ENCODE peak calls at places on chromosomes 12 and 14, in six cellular contexts. I is tibial nerve, H is ovary, T is A549, X is HepG2, N is upper lobe of left lung. D is an unnamed sample.

GRCh38 chr14:98138666-98139065 is 1133.3 kb downstream of the BCL11B start:
- DNase-seq in H (no peak), N (peak; percentile 30), I (no peak), X (no peak), T (peak; percentile 30), D (no peak)

GRCh38 chr14:72291908-72292688 is 359.9 kb downstream of the RGS6 start:
- DNase-seq in N (no peak), H (no peak), I (no peak), X (peak; percentile 24), T (peak; percentile 35), D (peak; percentile 31)

GRCh38 chr12:123949118-123949774 is 23.4 kb downstream of the CCDC92 start:
- DNase-seq in X (peak; percentile 65), I (no peak), N (no peak), T (no peak), H (no peak), D (no peak)

GRCh38 chr12:82415402-82415801 is 57.1 kb downstream of the METTL25 start:
- DNase-seq in I (no peak), X (no peak), N (no peak), H (no peak), T (peak; percentile 4), D (no peak)

GRCh38 chr12:10361084-10361483 is 28.8 kb downstream of the KLRK1 start:
- DNase-seq in H (no peak), T (no peak), I (no peak), N (no peak), X (no peak), D (no peak)

GRCh38 chr14:104003616-104004015 is 61.3 kb upstream of the RD3L start:
- DNase-seq in I (no peak), T (no peak), N (no peak), H (no peak), X (no peak), D (no peak)

GRCh38 chr12:88418856-88419497 is 161.3 kb downstream of the KITLG start:
- DNase-seq in I (no peak), N (no peak), T (no peak), H (no peak), X (no peak), D (no peak)

GRCh38 chr12:49901026-49901425 is 2.7 kb downstream of the FAIM2 start:
- DNase-seq in T (no peak), N (no peak), H (peak; percentile 10), X (no peak), I (no peak), D (no peak)

GRCh38 chr14:100906420-100906819 is 2.9 kb upstream of the RTL1 start:
- DNase-seq in I (no peak), N (no peak), T (no peak), X (no peak), H (no peak), D (no peak)

GRCh38 chr12:30691122-30691879 is 4.4 kb downstream of the IPO8 start:
- DNase-seq in X (peak; percentile 41), I (no peak), N (no peak), T (peak; percentile 33), H (no peak), D (no peak)

GRCh38 chr12:121009744-121010143 is 6.5 kb downstream of the C12orf43 start:
- DNase-seq in X (peak; percentile 49), I (no peak), N (no peak), T (peak; percentile 81), H (no peak), D (no peak)

GRCh38 chr14:21528381-21529348 is 2.5 kb upstream of the SALL2 start:
- DNase-seq in X (peak; percentile 93), N (no peak), H (no peak), I (no peak), T (no peak), D (no peak)

GRCh38 chr12:116241157-116241772 is 36.2 kb downstream of the MED13L start:
- DNase-seq in X (no peak), T (no peak), I (no peak), H (no peak), N (no peak), D (no peak)

GRCh38 chr14:69443296-69443805 is 41.2 kb upstream of the PLEKHD1 start:
- DNase-seq in X (no peak), T (no peak), H (no peak), I (no peak), N (no peak), D (no peak)

GRCh38 chr14:66709292-66709691 is 201.3 kb downstream of the GPHN start:
- DNase-seq in N (no peak), T (no peak), X (peak; percentile 8), I (no peak), H (no peak), D (no peak)

GRCh38 chr12:28568709-28569108 is 378.5 kb downstream of the CCDC91 start:
- DNase-seq in N (no peak), X (no peak), H (no peak), T (no peak), I (no peak), D (no peak)

GRCh38 chr12:24424376-24424775 is 474.9 kb upstream of the SOX5 start:
- DNase-seq in T (no peak), H (no peak), X (no peak), N (no peak), I (no peak), D (no peak)

GRCh38 chr12:95621725-95622124 is 70.4 kb upstream of the USP44 start:
- DNase-seq in H (no peak), X (no peak), T (no peak), N (no peak), I (no peak), D (no peak)

GRCh38 chr14:93045211-93045674 is 70.5 kb downstream of the ITPK1 start:
- DNase-seq in X (peak; percentile 65), T (no peak), H (no peak), N (no peak), I (no peak), D (no peak)

GRCh38 chr12:56450241-56450640 is 1.0 kb upstream of the TIMELESS start:
- DNase-seq in T (no peak), N (no peak), I (no peak), H (no peak), X (no peak), D (no peak)

GRCh38 chr12:2288471-2288870 is 235.7 kb downstream of the CACNA1C start:
- DNase-seq in N (no peak), X (no peak), T (no peak), I (no peak), H (no peak), D (no peak)

GRCh38 chr12:28265435-28266042 is 75.3 kb downstream of the CCDC91 start:
- DNase-seq in I (no peak), X (no peak), T (no peak), H (no peak), N (no peak), D (no peak)

GRCh38 chr14:91142214-91142668 is 28.4 kb downstream of the DGLUCY start:
- DNase-seq in T (no peak), H (no peak), X (no peak), I (no peak), N (no peak), D (peak; percentile 80)

GRCh38 chr12:122139266-122139665 is 34.8 kb downstream of the IL31 start:
- DNase-seq in N (no peak), I (no peak), X (no peak), H (no peak), T (no peak), D (no peak)
- TF ChIP-seq EP300 in N (no peak), I (no peak), X (no peak), H (no peak), T (no peak), D (no peak)

DNA sequence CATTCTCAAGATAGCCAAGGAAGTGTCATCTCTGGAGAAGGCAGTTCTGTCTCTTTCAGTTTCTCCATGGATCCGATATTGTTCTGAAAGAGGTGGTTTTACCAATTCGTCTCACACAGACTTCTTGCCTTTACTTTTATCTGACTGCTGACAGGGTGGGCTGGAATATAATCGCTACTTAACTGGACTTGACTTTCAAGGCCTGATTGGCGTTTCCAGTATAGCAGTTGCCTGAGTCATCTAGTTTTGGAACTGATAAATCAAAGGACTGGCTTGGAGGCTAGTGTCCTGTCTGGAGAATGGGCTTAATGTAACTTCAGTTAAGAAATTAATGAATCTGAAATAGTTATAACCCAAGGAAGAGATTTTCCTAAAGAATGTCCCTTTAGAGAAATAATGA is 21.6 kb downstream of the PRKCH start:
- DNase-seq in T (no peak), N (no peak), X (no peak), I (no peak), H (no peak), D (no peak)
- TF ChIP-seq EP300 in T (no peak), N (no peak), X (no peak), I (no peak), H (no peak), D (no peak)

GRCh38 chr12:67496616-67497015 is 151.9 kb upstream of the DYRK2 start:
- DNase-seq in H (no peak), X (no peak), I (no peak), N (no peak), T (no peak), D (no peak)

GRCh38 chr12:67498981-67499380 is 149.6 kb upstream of the DYRK2 start:
- DNase-seq in X (no peak), I (no peak), T (no peak), H (no peak), N (no peak), D (no peak)

GRCh38 chr12:67506739-67507138 is 141.8 kb upstream of the DYRK2 start:
- DNase-seq in T (no peak), N (no peak), H (no peak), X (no peak), I (no peak), D (no peak)

DNA sequence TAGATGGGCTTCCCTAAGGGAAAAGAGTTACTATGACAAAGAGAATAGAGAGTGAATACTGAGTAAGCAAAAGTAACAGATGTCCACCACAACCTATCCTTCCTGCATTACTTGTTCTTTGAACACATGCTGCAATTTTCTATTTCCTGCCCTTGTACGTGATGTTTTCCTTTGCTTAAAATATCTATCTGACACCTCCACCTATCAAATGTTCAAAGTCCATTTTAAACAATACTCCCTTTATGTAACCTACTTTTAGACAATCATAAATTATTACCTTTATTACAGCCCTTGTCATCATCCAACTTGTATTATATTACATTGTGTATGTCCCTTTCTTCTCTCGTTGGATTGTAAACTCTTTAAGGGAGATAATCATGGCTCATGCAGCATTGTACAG is 147.2 kb upstream of the DYRK2 start:
- DNase-seq in I (no peak), T (no peak), N (no peak), X (no peak), H (no peak), D (no peak)
- TF ChIP-seq EP300 in I (no peak), T (no peak), N (no peak), X (no peak), H (no peak), D (no peak)

DNA sequence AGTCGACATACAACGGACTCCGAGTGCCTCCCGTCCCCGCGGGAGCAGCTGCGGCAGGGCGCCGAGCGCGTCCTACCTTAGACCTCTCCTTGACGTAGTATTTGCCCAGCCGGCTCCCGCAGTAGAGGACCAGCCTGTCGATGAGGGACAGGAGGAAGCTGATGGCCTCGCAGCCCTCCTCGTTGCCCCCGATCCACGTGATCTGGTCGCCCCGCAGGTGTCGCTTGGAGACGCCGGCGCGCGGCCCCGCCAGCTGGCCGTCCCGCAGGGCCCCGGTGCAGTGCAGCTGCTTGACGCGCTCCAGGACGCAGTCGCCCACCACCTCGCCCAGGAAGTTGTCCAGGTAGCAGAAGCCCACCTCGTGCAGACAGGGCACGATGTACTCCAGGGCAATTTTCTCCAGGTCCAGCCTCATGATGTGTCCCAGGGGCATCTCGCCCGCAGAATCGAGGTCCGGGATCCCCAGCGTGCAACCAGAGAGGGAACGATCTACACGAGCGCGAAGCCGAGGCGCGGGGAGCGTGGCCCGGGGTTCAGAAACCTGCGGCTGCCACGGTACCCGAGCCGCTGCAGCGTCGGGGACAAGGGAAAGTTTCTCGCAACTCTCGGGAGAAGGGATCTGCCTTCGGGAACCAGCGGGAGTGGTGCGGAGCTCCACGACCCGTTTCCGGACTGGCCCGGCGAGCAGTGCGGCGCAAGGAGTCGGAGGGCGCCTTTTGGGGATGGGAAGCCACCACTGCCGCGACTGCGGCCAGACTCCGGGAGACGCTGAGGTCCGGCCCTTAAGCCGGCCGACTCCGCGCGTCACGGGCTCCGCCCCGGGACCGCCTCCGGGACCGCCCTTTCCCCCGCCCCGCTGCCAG is at the start of gene EGLN3:
- DNase-seq in H (peak; percentile 81), I (peak; percentile 58), X (peak; percentile 55), T (peak; percentile 83), N (peak; percentile 77), D (no peak)
- TF ChIP-seq EP300 in H (no peak), I (peak; percentile 90), X (peak; percentile 30), T (no peak), N (no peak), D (no peak)

D was measured in GM12878.